ENCODE peak calls at places on chromosomes 7 and 10, in eight cellular contexts. B is dorsolateral prefrontal cortex; K is T follicular helper cell; V is HT-29; E is body of pancreas; Z is GM04504; R is WERI-Rb-1; A is activated CD4-positive, alpha-beta T cell treated with anti-CD3 and anti-CD28 coated beads for 36 hours. J is an unnamed sample.

GRCh38 chr10:112875474-112876267 is 74.4 kb upstream of the TCF7L2 start:
- DNase-seq in B (no peak), R (no peak), E (peak; percentile 28), Z (peak; percentile 26), K (no peak), V (peak; percentile 64), A (peak; percentile 8), J (no peak)

GRCh38 chr10:102869290-102870198 is at the start of gene AS3MT:
- DNase-seq in A (peak; percentile 55), R (peak; percentile 78), B (no peak), E (peak; percentile 27), Z (no peak), K (no peak), V (no peak), J (peak; percentile 64)

GRCh38 chr10:132504501-132505272 is 32.9 kb upstream of the INPP5A start:
- DNase-seq in E (no peak), K (no peak), R (no peak), V (no peak), B (peak; percentile 33), Z (no peak), A (peak; percentile 2), J (no peak)

GRCh38 chr7:28469562-28469961 is 57.2 kb downstream of the CREB5 start:
- DNase-seq in R (no peak), E (no peak), V (no peak), B (no peak), K (no peak), A (no peak), Z (no peak), J (no peak)

GRCh38 chr10:49111320-49111698 is 4.0 kb downstream of the VSTM4 start:
- DNase-seq in E (no peak), R (no peak), B (no peak), Z (no peak), A (no peak), V (no peak), K (no peak), J (no peak)

GRCh38 chr7:18798018-18798906 is 302.7 kb downstream of the HDAC9 start:
- DNase-seq in R (no peak), K (no peak), Z (no peak), B (no peak), V (no peak), E (no peak), A (no peak), J (no peak)

GRCh38 chr10:33335800-33336605 is 1.5 kb upstream of the NRP1 start:
- DNase-seq in K (no peak), Z (no peak), V (peak; percentile 79), A (peak; percentile 13), E (peak; percentile 85), R (peak; percentile 4), B (no peak), J (peak; percentile 43)

GRCh38 chr7:92255308-92255707 is 9.5 kb downstream of the ANKIB1 start:
- DNase-seq in A (no peak), V (no peak), E (peak; percentile 13), B (no peak), K (no peak), R (no peak), Z (peak; percentile 76), J (no peak)

GRCh38 chr7:100372256-100372655 is 1.0 kb upstream of the PILRA start:
- DNase-seq in V (no peak), B (no peak), E (peak; percentile 60), R (no peak), A (peak; percentile 38), K (no peak), Z (peak; percentile 19), J (no peak)

GRCh38 chr10:97332586-97333350 is 1.8 kb downstream of the FRAT2 start:
- DNase-seq in V (peak; percentile 78), B (peak; percentile 52), A (no peak), K (no peak), R (no peak), Z (peak; percentile 70), E (peak; percentile 76), J (peak; percentile 80)

J was measured in testis.